ENCODE peak calls at places on chromosomes 16 and 17, in six cellular contexts. D is heart right ventricle; A is esophagus squamous epithelium; S is sigmoid colon; M is effector memory CD4-positive, alpha-beta T cell; R is mesenchymal stem cell. K is an unnamed sample. For H3K4me1, the result is how much of the 10 kb centered on the place peaks cover.

GRCh38 chr16:5640883-5641282 is 543.3 kb upstream of the EEF2KMT start:
- DNase-seq in D (no peak), A (no peak), S (no peak), M (no peak), R (no peak), K (no peak)

GRCh38 chr17:5619088-5619740 is 34.9 kb upstream of the NLRP1 start:
- DNase-seq in D (no peak), A (no peak), S (no peak), M (no peak), R (no peak), K (no peak)

GRCh38 chr17:66967867-66968543 is 3.5 kb downstream of the CACNG4 start:
- DNase-seq in D (no peak), A (no peak), S (no peak), M (no peak), R (no peak), K (no peak)

GRCh38 chr16:138049-138417 is 440 bp downstream of the NPRL3 start:
- DNase-seq in D (peak), A (no peak), S (no peak), M (peak), R (peak), K (peak)

GRCh38 chr17:78112508-78113471 is 15.8 kb downstream of the TMC6 start:
- DNase-seq in D (peak), A (no peak), S (peak), M (peak), R (peak), K (peak)

GRCh38 chr16:68771922-68772681 is 35.0 kb downstream of the CDH1 start:
- DNase-seq in D (no peak), A (no peak), S (no peak), M (no peak), R (no peak), K (no peak)

GRCh38 chr17:80512233-80512632 is 32.4 kb upstream of the RPTOR start:
- DNase-seq in D (no peak), A (no peak), S (no peak), M (no peak), R (peak), K (no peak)

GRCh38 chr16:7304932-7305331 is 27.7 kb upstream of the RBFOX1 start:
- DNase-seq in D (no peak), A (no peak), S (no peak), M (no peak), R (no peak), K (no peak)

GRCh38 chr17:50620848-50621247 is 13.8 kb upstream of the ABCC3 start:
- DNase-seq in D (no peak), A (no peak), S (no peak), M (no peak), R (no peak), K (no peak)

GRCh38 chr17:17495448-17496188 is 577 bp downstream of the RASD1 start:
- DNase-seq in D (no peak), A (no peak), S (peak), M (no peak), R (no peak), K (no peak)

GRCh38 chr17:33858121-33858520 is 397.0 kb upstream of the CCL2 start:
- DNase-seq in D (no peak), A (no peak), S (no peak), M (no peak), R (no peak), K (no peak)

GRCh38 chr17:58605986-58606385 is 85.9 kb downstream of the TEX14 start:
- DNase-seq in D (no peak), A (no peak), S (no peak), M (no peak), R (no peak), K (no peak)

GRCh38 chr17:51486885-51487520 is 226.7 kb downstream of the UTP18 start:
- DNase-seq in D (no peak), A (no peak), S (no peak), M (no peak), R (no peak), K (no peak)

GRCh38 chr16:58027341-58028167 is 2.0 kb downstream of the MMP15 start:
- DNase-seq in D (peak), A (no peak), S (no peak), M (no peak), R (peak), K (no peak)

GRCh38 chr16:85781685-85782370 is 17.5 kb downstream of the EMC8 start:
- DNase-seq in D (peak), A (no peak), S (peak), M (no peak), R (no peak), K (no peak)

GRCh38 chr16:14509055-14509454 is 121.0 kb downstream of the PARN start:
- DNase-seq in D (no peak), A (no peak), S (no peak), M (no peak), R (peak), K (no peak)

GRCh38 chr17:29846298-29846697 is 83.7 kb downstream of the SSH2 start:
- DNase-seq in D (no peak), A (no peak), S (no peak), M (no peak), R (no peak), K (no peak)

GRCh38 chr17:82449136-82449882 is 1.2 kb downstream of the CYBC1 start:
- DNase-seq in D (peak), A (peak), S (no peak), M (peak), R (no peak), K (peak)

GRCh38 chr17:82802141-82802540 is 37.7 kb downstream of the ZNF750 start:
- DNase-seq in D (no peak), A (no peak), S (no peak), M (no peak), R (peak), K (no peak)

GRCh38 chr17:77045441-77046041 is 95.2 kb upstream of the SEC14L1 start:
- DNase-seq in D (no peak), A (no peak), S (no peak), M (no peak), R (no peak), K (no peak)

GRCh38 chr17:32518856-32519768 is 32.3 kb downstream of the CDK5R1 start:
- DNase-seq in D (peak), A (no peak), S (peak), M (peak), R (peak), K (peak)

GRCh38 chr17:72967263-72967962 is 125.1 kb downstream of the SLC39A11 start:
- DNase-seq in D (no peak), A (no peak), S (no peak), M (no peak), R (no peak), K (no peak)

GRCh38 chr16:83769397-83770008 is 38.3 kb upstream of the HSBP1 start:
- DNase-seq in D (no peak), A (no peak), S (no peak), M (no peak), R (no peak), K (no peak)

GRCh38 chr16:69482410-69482951 is 58.1 kb downstream of the CYB5B start:
- DNase-seq in D (peak), A (no peak), S (peak), M (no peak), R (peak), K (no peak)

GRCh38 chr16:31193874-31194273 is 8.7 kb downstream of the PYCARD start:
- DNase-seq in D (no peak), A (no peak), S (no peak), M (no peak), R (no peak), K (no peak)

GRCh38 chr16:87202346-87202745 is 114.8 kb downstream of the C16orf95 start:
- DNase-seq in D (no peak), A (no peak), S (no peak), M (no peak), R (peak), K (no peak)

GRCh38 chr16:66099261-66099660 is 267.2 kb upstream of the CDH5 start:
- DNase-seq in D (no peak), A (no peak), S (no peak), M (no peak), R (no peak), K (no peak)

GRCh38 chr17:69539781-69540319 is 125.4 kb downstream of the MAP2K6 start:
- DNase-seq in D (no peak), A (no peak), S (no peak), M (no peak), R (peak), K (no peak)

GRCh38 chr17:28598389-28598788 is 436 bp downstream of the SPAG5 start:
- DNase-seq in D (no peak), A (no peak), S (no peak), M (no peak), R (no peak), K (no peak)

GRCh38 chr16:85908444-85908843 is 9.5 kb downstream of the IRF8 start:
- DNase-seq in D (no peak), A (no peak), S (peak), M (no peak), R (no peak), K (no peak)

GRCh38 chr17:80692931-80693467 is 148.4 kb downstream of the RPTOR start:
- DNase-seq in D (no peak), A (no peak), S (no peak), M (no peak), R (no peak), K (no peak)

DNA sequence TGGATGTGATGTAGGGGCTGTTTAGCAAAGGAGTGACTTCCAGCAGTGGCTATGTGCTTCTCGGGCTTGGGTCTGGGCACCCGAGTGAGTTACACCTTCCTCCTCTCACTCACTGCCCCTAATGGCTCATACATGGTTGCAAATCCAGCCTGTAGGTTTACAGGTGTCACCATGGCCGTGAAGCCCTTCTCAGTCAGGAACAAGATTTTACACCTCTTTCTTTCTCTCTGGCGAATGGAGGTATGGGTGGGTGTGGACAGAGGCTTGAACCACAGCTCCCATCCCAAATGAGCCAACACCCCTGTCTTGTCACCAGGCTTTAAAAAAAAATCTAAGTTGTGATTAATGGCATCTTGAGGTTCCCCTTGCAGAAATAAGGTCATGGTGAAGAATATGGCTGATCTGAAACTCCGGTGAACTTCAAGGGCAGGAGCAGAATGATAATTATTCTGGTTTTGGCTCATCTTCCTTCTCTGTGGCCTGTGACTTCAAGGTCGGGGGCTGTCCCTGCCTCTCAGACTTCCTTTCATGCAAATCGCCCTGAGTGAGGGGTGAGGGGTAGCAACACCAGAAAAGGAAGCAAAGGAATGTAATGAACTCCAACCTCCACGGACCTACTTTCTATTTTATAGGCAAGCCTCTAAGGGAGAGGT is 331.2 kb downstream of the MAF start:
- DNase-seq in D (no peak), A (no peak), S (no peak), M (no peak), R (no peak), K (peak)
- H3K4me1 ChIP-seq in D (under half), A (under half), S (under half), M (half or more), R (under half), K (half or more)

GRCh38 chr17:4476017-4476416 is 22.7 kb upstream of the SPNS2 start:
- DNase-seq in D (no peak), A (no peak), S (no peak), M (no peak), R (no peak), K (no peak)
- H3K27ac ChIP-seq in D (no peak), A (peak), S (no peak), M (no peak), R (no peak), K (no peak)

GRCh38 chr16:81666102-81666501 is 113.0 kb upstream of the PLCG2 start:
- DNase-seq in D (no peak), A (no peak), S (no peak), M (no peak), R (no peak), K (no peak)

GRCh38 chr16:81671738-81672597 is 107.1 kb upstream of the PLCG2 start:
- DNase-seq in D (no peak), A (no peak), S (no peak), M (no peak), R (no peak), K (no peak)

GRCh38 chr16:81668243-81669097 is 110.6 kb upstream of the PLCG2 start:
- DNase-seq in D (no peak), A (no peak), S (no peak), M (no peak), R (no peak), K (no peak)

GRCh38 chr16:81673432-81673831 is 105.7 kb upstream of the PLCG2 start:
- DNase-seq in D (no peak), A (no peak), S (no peak), M (no peak), R (no peak), K (no peak)

DNA sequence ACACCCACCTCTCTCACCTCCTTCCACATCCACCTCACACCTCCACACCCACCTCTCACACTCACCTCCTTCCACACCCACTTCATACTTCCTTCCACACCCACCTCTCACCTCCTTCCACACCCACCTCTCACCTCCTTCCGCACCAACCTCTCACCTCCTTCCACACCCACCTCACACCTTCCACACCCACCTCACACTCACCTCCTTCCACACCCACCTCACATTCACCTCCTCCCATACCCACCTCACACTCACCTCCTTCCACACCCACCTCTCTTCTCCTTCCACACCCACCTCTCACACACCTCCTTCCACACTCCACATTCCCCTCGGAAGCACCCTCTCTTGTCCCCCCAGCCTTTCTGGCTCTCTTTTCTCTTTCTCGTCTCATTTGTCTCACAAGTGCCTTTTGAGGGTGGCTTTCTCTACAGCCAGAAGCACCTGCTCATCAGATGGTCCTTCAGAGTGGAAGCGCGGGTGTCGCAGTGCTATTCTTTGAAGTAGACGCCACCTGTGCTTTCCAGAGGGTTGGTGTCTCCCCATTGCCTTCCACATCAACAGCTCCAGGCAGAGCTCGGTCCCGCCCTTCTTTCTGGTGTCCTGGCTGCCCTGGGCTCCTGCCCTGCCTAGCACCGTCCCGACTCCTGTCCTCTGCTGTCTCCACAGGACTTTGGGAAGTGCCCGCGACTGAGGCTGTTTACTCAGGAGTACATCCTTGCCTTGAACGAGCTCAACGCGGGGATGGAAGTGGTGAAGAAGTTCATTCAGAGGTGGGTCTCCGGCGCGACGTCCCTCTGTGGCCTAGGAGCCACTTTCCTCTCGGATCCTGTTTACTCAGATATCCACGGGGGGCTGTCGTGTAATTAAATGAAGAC is 109.4 kb upstream of the PLCG2 start:
- DNase-seq in D (no peak), A (no peak), S (no peak), M (no peak), R (no peak), K (no peak)
- H3K4me1 ChIP-seq in D (under half), A (under half), S (under half), M (under half), R (under half), K (under half)

DNA sequence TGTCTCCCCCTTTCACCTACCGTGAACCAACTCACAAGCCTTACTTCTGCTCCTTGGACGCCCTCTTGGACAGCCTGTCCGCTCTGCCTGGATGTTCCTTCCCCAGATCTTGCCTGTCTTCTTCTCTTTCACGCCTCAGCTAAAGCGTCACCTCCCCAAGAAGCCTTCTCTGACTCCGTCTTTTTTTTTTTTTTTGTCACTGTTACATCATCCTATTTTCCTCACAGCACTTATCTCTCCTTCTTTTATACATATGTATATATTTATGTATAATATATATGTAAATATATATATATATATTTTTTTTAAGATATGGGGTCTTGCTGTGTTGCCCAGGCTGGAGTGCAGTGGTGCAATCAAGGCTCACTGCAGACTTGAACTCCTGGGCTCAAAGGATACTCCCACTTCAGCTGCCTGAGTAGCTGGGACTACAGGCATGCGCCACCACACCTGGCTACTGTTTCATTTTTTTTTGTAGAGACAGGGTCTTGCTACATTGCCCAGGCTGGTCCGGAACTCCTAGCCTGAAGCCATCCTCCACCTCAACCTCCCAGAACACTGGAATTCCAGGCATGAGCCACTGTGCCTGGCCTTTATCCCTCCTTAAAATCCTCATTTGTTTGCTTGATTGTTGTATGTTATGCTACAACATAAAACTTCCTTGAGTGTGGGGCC is 16.5 kb upstream of the AKTIP start:
- DNase-seq in D (no peak), A (no peak), S (no peak), M (no peak), R (no peak), K (no peak)
- H3K27ac ChIP-seq in D (peak), A (peak), S (no peak), M (no peak), R (no peak), K (peak)

GRCh38 chr17:9936075-9936474 is 31.0 kb upstream of the RCVRN start:
- DNase-seq in D (no peak), A (no peak), S (no peak), M (no peak), R (no peak), K (no peak)
- H3K4me1 ChIP-seq in D (under half), A (under half), S (under half), M (under half), R (under half), K (under half)

DNA sequence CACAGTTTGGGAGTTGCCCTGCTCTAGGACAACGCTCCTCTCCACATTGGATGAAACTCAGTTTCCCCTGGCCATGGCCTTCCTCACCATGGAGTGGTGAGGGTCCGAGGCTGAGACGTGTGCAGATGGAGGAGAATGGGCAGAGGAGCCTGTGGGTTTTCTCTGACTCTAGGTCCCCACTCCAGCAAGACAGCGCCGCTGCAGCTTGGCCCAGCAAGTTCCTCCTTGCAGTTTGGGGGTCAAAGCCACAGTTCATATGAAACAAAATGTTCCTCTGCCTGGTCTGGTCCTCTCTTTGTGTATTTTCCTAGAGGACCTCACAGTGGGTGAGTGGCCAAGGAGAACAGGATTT is 2.3 kb downstream of the C16orf54 start:
- DNase-seq in D (no peak), A (no peak), S (no peak), M (no peak), R (no peak), K (no peak)
- H3K27ac ChIP-seq in D (no peak), A (no peak), S (no peak), M (peak), R (no peak), K (peak)

DNA sequence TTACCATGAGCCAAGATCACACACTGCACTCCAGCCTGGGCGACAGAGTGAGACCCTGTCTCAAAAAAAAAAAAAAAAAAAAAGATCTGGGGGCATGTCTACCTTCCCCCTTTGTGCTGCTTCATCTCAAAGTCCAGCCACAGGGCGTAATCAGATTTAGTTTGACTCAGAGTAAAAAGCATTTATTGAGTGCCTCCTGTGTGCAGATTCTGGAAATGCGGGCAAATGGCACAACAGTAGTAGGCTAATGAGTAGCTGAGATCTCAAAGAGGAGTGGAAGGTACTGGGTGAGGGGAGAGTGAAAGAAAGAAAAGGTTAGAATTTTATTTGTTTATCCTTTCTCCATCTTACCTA is 9.1 kb upstream of the NR1D1 start:
- DNase-seq in D (no peak), A (no peak), S (peak), M (no peak), R (peak), K (no peak)
- H3K4me1 ChIP-seq in D (half or more), A (half or more), S (half or more), M (half or more), R (under half), K (half or more)

GRCh38 chr16:76464973-76465620 is 187.9 kb downstream of the CNTNAP4 start:
- DNase-seq in D (no peak), A (no peak), S (no peak), M (no peak), R (no peak), K (no peak)
- H3K27ac ChIP-seq in D (no peak), A (no peak), S (no peak), M (no peak), R (no peak), K (no peak)

K was measured in CD8-positive, alpha-beta memory T cell.